ENCODE peak calls at places on chromosomes 5 and 9, in four cellular contexts. J is stomach, M is HL-60, U is ovary. W is an unnamed sample.

GRCh38 chr9:102035929-102036328 is 297.5 kb upstream of the GRIN3A start:
- DNase-seq in J (no peak), M (no peak), U (no peak), W (no peak)

GRCh38 chr9:101738566-101739183 is at the start of gene GRIN3A:
- DNase-seq in J (no peak), M (no peak), U (peak; percentile 35), W (no peak)

GRCh38 chr5:147690595-147690994 is 91.9 kb downstream of the JAKMIP2 start:
- DNase-seq in J (peak; percentile 30), M (no peak), U (no peak), W (no peak)

GRCh38 chr5:172342907-172343306 is 59.3 kb upstream of the UBTD2 start:
- DNase-seq in J (no peak), M (no peak), U (no peak), W (no peak)

GRCh38 chr9:94798668-94799067 is 72.2 kb downstream of the AOPEP start:
- DNase-seq in J (no peak), M (no peak), U (no peak), W (no peak)

GRCh38 chr5:37495210-37495609 is 116.1 kb downstream of the WDR70 start:
- DNase-seq in J (no peak), M (no peak), U (no peak), W (no peak)

GRCh38 chr5:91706785-91707520 is 323.8 kb upstream of the ARRDC3 start:
- DNase-seq in J (no peak), M (no peak), U (no peak), W (no peak)

GRCh38 chr5:168602517-168602916 is 23.3 kb upstream of the PANK3 start:
- DNase-seq in J (no peak), M (no peak), U (no peak), W (no peak)

GRCh38 chr9:28976684-28977083 is 1403.4 kb upstream of the C9orf72 start:
- DNase-seq in J (no peak), M (no peak), U (no peak), W (no peak)

GRCh38 chr9:93671030-93671358 is 94.6 kb downstream of the PHF2 start:
- DNase-seq in J (no peak), M (no peak), U (no peak), W (no peak)

GRCh38 chr9:121261107-121261460 is 6.9 kb upstream of the GSN start:
- DNase-seq in J (no peak), M (no peak), U (no peak), W (no peak)

GRCh38 chr9:98262056-98262455 is 6.6 kb upstream of the TBC1D2 start:
- DNase-seq in J (no peak), M (no peak), U (no peak), W (no peak)

GRCh38 chr5:68344447-68345111 is 129.0 kb downstream of the PIK3R1 start:
- DNase-seq in J (no peak), M (peak; percentile 2), U (no peak), W (no peak)

GRCh38 chr5:168656633-168657032 is 77.5 kb upstream of the PANK3 start:
- DNase-seq in J (no peak), M (no peak), U (no peak), W (peak; percentile 35)

GRCh38 chr5:160477266-160477970 is 55.8 kb downstream of the PTTG1 start:
- DNase-seq in J (no peak), M (no peak), U (no peak), W (no peak)

GRCh38 chr5:34789021-34789531 is 49.9 kb upstream of the TTC23L start:
- DNase-seq in J (no peak), M (no peak), U (no peak), W (no peak)

GRCh38 chr5:142095035-142095434 is 13.5 kb upstream of the NDFIP1 start:
- DNase-seq in J (no peak), M (no peak), U (no peak), W (no peak)

GRCh38 chr5:33806736-33807442 is 84.9 kb downstream of the ADAMTS12 start:
- DNase-seq in J (no peak), M (no peak), U (no peak), W (no peak)

GRCh38 chr5:179154346-179154990 is 94.3 kb downstream of the ZNF354C start:
- DNase-seq in J (no peak), M (no peak), U (no peak), W (no peak)

GRCh38 chr5:151622367-151623097 is 31.4 kb upstream of the FAT2 start:
- DNase-seq in J (no peak), M (no peak), U (no peak), W (peak; percentile 71)

GRCh38 chr9:74499770-74500583 is 2.8 kb downstream of the RORB start:
- DNase-seq in J (no peak), M (no peak), U (no peak), W (no peak)

GRCh38 chr5:151095341-151096000 is 14.6 kb upstream of the TNIP1 start:
- DNase-seq in J (peak; percentile 60), M (no peak), U (peak; percentile 74), W (no peak)

GRCh38 chr9:7894231-7894630 is 94.7 kb upstream of the DMAC1 start:
- DNase-seq in J (no peak), M (no peak), U (no peak), W (no peak)

GRCh38 chr9:34989056-34989945 is at the start of gene DNAJB5:
- DNase-seq in J (peak; percentile 99), M (peak; percentile 96), U (peak; percentile 97), W (peak; percentile 100)

GRCh38 chr9:136284311-136284710 is 19.6 kb downstream of the CCDC187 start:
- DNase-seq in J (no peak), M (no peak), U (no peak), W (no peak)

GRCh38 chr5:66897355-66897754 is 299.2 kb downstream of the CD180 start:
- DNase-seq in J (no peak), M (no peak), U (no peak), W (no peak)

GRCh38 chr5:119275873-119276214 is 80.0 kb upstream of the TNFAIP8 start:
- DNase-seq in J (no peak), M (peak; percentile 57), U (no peak), W (no peak)

GRCh38 chr5:133425183-133425582 is 187.2 kb downstream of the FSTL4 start:
- DNase-seq in J (no peak), M (no peak), U (no peak), W (no peak)

GRCh38 chr5:43802119-43802518 is 199.1 kb downstream of the NNT start:
- DNase-seq in J (no peak), M (no peak), U (no peak), W (no peak)

GRCh38 chr9:90167920-90168319 is 474.7 kb downstream of the DIRAS2 start:
- DNase-seq in J (no peak), M (no peak), U (no peak), W (no peak)

GRCh38 chr9:81522721-81523551 is 166.4 kb downstream of the TLE1 start:
- DNase-seq in J (no peak), M (peak; percentile 2), U (no peak), W (no peak)

GRCh38 chr9:119036969-119037368 is 332.3 kb downstream of the BRINP1 start:
- DNase-seq in J (no peak), M (no peak), U (no peak), W (no peak)

GRCh38 chr5:112918136-112918535 is 3.9 kb downstream of the REEP5 start:
- DNase-seq in J (no peak), M (no peak), U (no peak), W (no peak)

GRCh38 chr5:107153304-107153703 is 517.4 kb downstream of the EFNA5 start:
- DNase-seq in J (no peak), M (no peak), U (no peak), W (no peak)

GRCh38 chr5:142472306-142472951 is 147.6 kb upstream of the SPRY4 start:
- DNase-seq in J (no peak), M (peak; percentile 7), U (no peak), W (peak; percentile 34)

GRCh38 chr5:6748142-6748541 is 34.9 kb downstream of the TENT4A start:
- DNase-seq in J (no peak), M (no peak), U (no peak), W (no peak)

GRCh38 chr5:62268239-62268638 is 37.8 kb upstream of the KIF2A start:
- DNase-seq in J (no peak), M (no peak), U (no peak), W (no peak)

W was measured in lower leg skin.